ENCODE peak calls at places on chromosome 7, in nine cellular contexts. One of them, this sample, is unnamed.

GRCh38 chr7:90596745-90597526 is 815 bp downstream of the CDK14 start:
- DNase-seq in A549: no peak
- DNase-seq in effector CD4-positive, alpha-beta T cell: no peak
- DNase-seq in NCI-H226: no peak
- DNase-seq in EL: peak
- DNase-seq in naive thymus-derived CD4-positive, alpha-beta T cell: no peak
- DNase-seq in NCI-H1105 treated with DMSO at 0.1 percent for 48 hours: no peak
- DNase-seq in NCI-H82: peak
- DNase-seq in right lobe of liver: no peak
- DNase-seq in this sample: peak

GRCh38 chr7:135509589-135509838 is 388 bp downstream of the CNOT4 start:
- DNase-seq in A549: no peak
- DNase-seq in effector CD4-positive, alpha-beta T cell: no peak
- DNase-seq in NCI-H226: peak
- DNase-seq in EL: peak
- DNase-seq in naive thymus-derived CD4-positive, alpha-beta T cell: no peak
- DNase-seq in NCI-H1105 treated with DMSO at 0.1 percent for 48 hours: no peak
- DNase-seq in NCI-H82: no peak
- DNase-seq in right lobe of liver: no peak
- DNase-seq in this sample: no peak

GRCh38 chr7:36766451-36766850 is 42.2 kb upstream of the AOAH start:
- DNase-seq in A549: no peak
- DNase-seq in effector CD4-positive, alpha-beta T cell: no peak
- DNase-seq in NCI-H226: no peak
- DNase-seq in EL: no peak
- DNase-seq in naive thymus-derived CD4-positive, alpha-beta T cell: no peak
- DNase-seq in NCI-H1105 treated with DMSO at 0.1 percent for 48 hours: no peak
- DNase-seq in NCI-H82: no peak
- DNase-seq in right lobe of liver: no peak
- DNase-seq in this sample: no peak

GRCh38 chr7:74026406-74027123 is 1.4 kb upstream of the ELN start:
- DNase-seq in A549: peak
- DNase-seq in effector CD4-positive, alpha-beta T cell: peak
- DNase-seq in NCI-H226: no peak
- DNase-seq in EL: peak
- DNase-seq in naive thymus-derived CD4-positive, alpha-beta T cell: peak
- DNase-seq in NCI-H1105 treated with DMSO at 0.1 percent for 48 hours: peak
- DNase-seq in NCI-H82: peak
- DNase-seq in right lobe of liver: peak
- DNase-seq in this sample: peak

GRCh38 chr7:105003875-105004510 is 10.0 kb upstream of the KMT2E start:
- DNase-seq in A549: no peak
- DNase-seq in effector CD4-positive, alpha-beta T cell: no peak
- DNase-seq in NCI-H226: no peak
- DNase-seq in EL: no peak
- DNase-seq in naive thymus-derived CD4-positive, alpha-beta T cell: no peak
- DNase-seq in NCI-H1105 treated with DMSO at 0.1 percent for 48 hours: no peak
- DNase-seq in NCI-H82: peak
- DNase-seq in right lobe of liver: no peak
- DNase-seq in this sample: no peak

GRCh38 chr7:877312-878232 is 1.2 kb downstream of the GET4 start:
- DNase-seq in A549: no peak
- DNase-seq in effector CD4-positive, alpha-beta T cell: no peak
- DNase-seq in NCI-H226: peak
- DNase-seq in EL: no peak
- DNase-seq in naive thymus-derived CD4-positive, alpha-beta T cell: no peak
- DNase-seq in NCI-H1105 treated with DMSO at 0.1 percent for 48 hours: peak
- DNase-seq in NCI-H82: peak
- DNase-seq in right lobe of liver: peak
- DNase-seq in this sample: no peak

GRCh38 chr7:105881439-105881838 is 5.0 kb upstream of the ATXN7L1 start:
- DNase-seq in A549: no peak
- DNase-seq in effector CD4-positive, alpha-beta T cell: no peak
- DNase-seq in NCI-H226: no peak
- DNase-seq in EL: no peak
- DNase-seq in naive thymus-derived CD4-positive, alpha-beta T cell: no peak
- DNase-seq in NCI-H1105 treated with DMSO at 0.1 percent for 48 hours: no peak
- DNase-seq in NCI-H82: no peak
- DNase-seq in right lobe of liver: no peak
- DNase-seq in this sample: no peak

GRCh38 chr7:44063894-44064651 is 1.3 kb downstream of the PGAM2 start:
- DNase-seq in A549: no peak
- DNase-seq in effector CD4-positive, alpha-beta T cell: no peak
- DNase-seq in NCI-H226: no peak
- DNase-seq in EL: no peak
- DNase-seq in naive thymus-derived CD4-positive, alpha-beta T cell: no peak
- DNase-seq in NCI-H1105 treated with DMSO at 0.1 percent for 48 hours: no peak
- DNase-seq in NCI-H82: no peak
- DNase-seq in right lobe of liver: no peak
- DNase-seq in this sample: no peak

This sample was measured in iris pigment epithelial cell.